ENCODE peak calls at places on chromosome 1, in ten cellular contexts. Y, X, W, V, F, R, A, C, S and Q are unnamed samples.

GRCh38 chr1:199693724-199694123 is 333.8 kb upstream of the NR5A2 start:
- DNase-seq in Y (no peak), X (no peak), W (no peak), V (no peak), F (no peak), R (no peak), A (no peak), C (no peak), S (no peak), Q (no peak)

GRCh38 chr1:245873883-245874671 is 633.0 kb downstream of the SMYD3 start:
- DNase-seq in Y (no peak), X (no peak), W (no peak), V (no peak), F (no peak), R (no peak), A (no peak), C (no peak), S (no peak), Q (no peak)

GRCh38 chr1:59743324-59744108 is 71.2 kb upstream of the HOOK1 start:
- DNase-seq in Y (no peak), X (no peak), W (no peak), V (no peak), F (no peak), R (no peak), A (no peak), C (no peak), S (no peak), Q (no peak)

GRCh38 chr1:246187834-246188372 is 319.2 kb downstream of the SMYD3 start:
- DNase-seq in Y (no peak), X (no peak), W (no peak), V (no peak), F (no peak), R (no peak), A (no peak), C (no peak), S (no peak), Q (no peak)

GRCh38 chr1:173356211-173356762 is 120.8 kb upstream of the PRDX6 start:
- DNase-seq in Y (no peak), X (no peak), W (peak; percentile 21), V (no peak), F (no peak), R (no peak), A (no peak), C (no peak), S (no peak), Q (no peak)

GRCh38 chr1:204591473-204592090 is 75.4 kb downstream of the MDM4 start:
- DNase-seq in Y (no peak), X (no peak), W (no peak), V (no peak), F (no peak), R (no peak), A (peak; percentile 94), C (no peak), S (no peak), Q (no peak)

GRCh38 chr1:179217943-179218507 is 11.5 kb downstream of the ABL2 start:
- DNase-seq in Y (no peak), X (no peak), W (no peak), V (no peak), F (no peak), R (no peak), A (no peak), C (no peak), S (no peak), Q (no peak)

GRCh38 chr1:59025898-59026426 is 242.1 kb upstream of the JUN start:
- DNase-seq in Y (no peak), X (no peak), W (peak; percentile 85), V (no peak), F (no peak), R (peak; percentile 39), A (no peak), C (no peak), S (no peak), Q (no peak)

GRCh38 chr1:121483961-121484424 is 299.2 kb downstream of the SRGAP2C start:
- DNase-seq in Y (no peak), X (no peak), W (no peak), V (no peak), F (no peak), R (no peak), A (peak; percentile 28), C (no peak), S (peak; percentile 52), Q (no peak)
- H3K27ac ChIP-seq in Y (no peak overlapping the region), X (no peak overlapping the region), W (no peak overlapping the region), V (no peak overlapping the region), F (no peak overlapping the region), R (no peak overlapping the region), A (no peak overlapping the region), C (no peak overlapping the region), S (peak overlapping the region; percentile 76), Q (no peak overlapping the region)

GRCh38 chr1:54542962-54543539 is 5.0 kb upstream of the ACOT11 start:
- DNase-seq in Y (no peak), X (no peak), W (no peak), V (no peak), F (no peak), R (no peak), A (no peak), C (no peak), S (peak; percentile 14), Q (no peak)
- H3K27ac ChIP-seq in Y (no peak overlapping the region), X (peak overlapping the region; percentile 76), W (no peak overlapping the region), V (peak overlapping the region; percentile 79), F (no peak overlapping the region), R (peak overlapping the region; percentile 86), A (peak overlapping the region; percentile 97), C (peak overlapping the region; percentile 91), S (peak overlapping the region; percentile 83), Q (no peak overlapping the region)

DNA sequence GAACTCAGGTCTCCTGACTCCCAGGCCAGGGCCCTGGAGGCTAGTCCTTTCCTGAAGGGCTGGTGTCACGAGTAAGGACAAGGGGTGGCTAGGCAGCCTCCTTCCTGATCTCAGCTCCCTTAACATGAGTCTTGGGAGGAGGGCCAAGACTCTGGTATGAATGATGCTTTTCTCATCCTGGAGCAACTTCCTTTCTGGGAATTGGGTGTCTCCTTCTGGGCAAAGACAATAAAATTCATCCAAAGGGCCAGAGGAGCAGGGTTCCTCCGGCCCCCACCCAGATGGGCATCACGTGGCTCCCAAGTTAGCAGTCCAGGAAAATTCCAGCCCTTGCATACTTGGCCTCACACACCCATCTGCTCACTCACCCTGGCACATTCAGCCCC is at the start of gene FAM167B:
- DNase-seq in Y (no peak), X (no peak), W (no peak), V (no peak), F (peak; percentile 73), R (no peak), A (no peak), C (peak; percentile 12), S (no peak), Q (no peak)
- H3K27ac ChIP-seq in Y (peak within 1 kb of the TSS; percentile 59), X (peak within 1 kb of the TSS; percentile 34), W (no peak within 1 kb of the TSS), V (no peak within 1 kb of the TSS), F (peak within 1 kb of the TSS; percentile 80), R (peak within 1 kb of the TSS; percentile 83), A (peak within 1 kb of the TSS; percentile 66), C (peak within 1 kb of the TSS; percentile 55), S (no peak within 1 kb of the TSS), Q (peak within 1 kb of the TSS; percentile 26)

GRCh38 chr1:211328084-211328694 is 1.6 kb downstream of the TRAF5 start:
- DNase-seq in Y (no peak), X (no peak), W (no peak), V (no peak), F (no peak), R (no peak), A (no peak), C (no peak), S (no peak), Q (no peak)
- H3K27ac ChIP-seq in Y (no peak overlapping the region), X (peak overlapping the region; percentile 87), W (peak overlapping the region; percentile 81), V (peak overlapping the region; percentile 91), F (no peak overlapping the region), R (peak overlapping the region; percentile 88), A (no peak overlapping the region), C (peak overlapping the region; percentile 88), S (no peak overlapping the region), Q (no peak overlapping the region)

GRCh38 chr1:61925591-61926298 is 183.5 kb downstream of the PATJ start:
- DNase-seq in Y (no peak), X (no peak), W (no peak), V (no peak), F (no peak), R (no peak), A (no peak), C (no peak), S (peak; percentile 12), Q (no peak)

GRCh38 chr1:61926597-61926996 is 184.3 kb downstream of the PATJ start:
- DNase-seq in Y (no peak), X (no peak), W (no peak), V (no peak), F (no peak), R (no peak), A (no peak), C (no peak), S (no peak), Q (no peak)

GRCh38 chr1:61935516-61935915 is 193.2 kb downstream of the PATJ start:
- DNase-seq in Y (no peak), X (no peak), W (no peak), V (no peak), F (no peak), R (no peak), A (no peak), C (no peak), S (no peak), Q (no peak)

GRCh38 chr1:61931587-61932279 is 189.5 kb downstream of the PATJ start:
- DNase-seq in Y (no peak), X (no peak), W (no peak), V (no peak), F (no peak), R (no peak), A (no peak), C (no peak), S (no peak), Q (no peak)

GRCh38 chr1:61930246-61930645 is 188.0 kb downstream of the PATJ start:
- DNase-seq in Y (no peak), X (no peak), W (no peak), V (no peak), F (no peak), R (no peak), A (no peak), C (no peak), S (no peak), Q (no peak)
- H3K27ac ChIP-seq in Y (no peak overlapping the region), X (no peak overlapping the region), W (no peak overlapping the region), V (no peak overlapping the region), F (no peak overlapping the region), R (no peak overlapping the region), A (no peak overlapping the region), C (no peak overlapping the region), S (no peak overlapping the region), Q (no peak overlapping the region)